ENCODE peak calls at places on chromosomes 16 and 17, in four cellular contexts. E is tibial nerve, T is HepG2, C is esophagus muscularis mucosa. R is an unnamed sample.
A peak's percentile ranks its signal among the peaks of the same experiment; 100 is the strongest.

GRCh38 chr17:50425001-50425681 is 877 bp upstream of the ACSF2 start:
- DNase-seq in E (no peak), T (no peak), C (no peak), R (no peak)

GRCh38 chr16:8155275-8155674 is 435.0 kb downstream of the TMEM114 start:
- DNase-seq in E (no peak), T (no peak), C (no peak), R (no peak)

GRCh38 chr17:9958586-9959281 is 53.7 kb upstream of the RCVRN start:
- DNase-seq in E (no peak), T (no peak), C (no peak), R (no peak)

GRCh38 chr16:87045462-87046216 is 271.6 kb downstream of the C16orf95 start:
- DNase-seq in E (no peak), T (no peak), C (no peak), R (no peak)

GRCh38 chr17:19538095-19539039 is 4.7 kb downstream of the SLC47A1 start:
- DNase-seq in E (no peak), T (peak; percentile 93), C (no peak), R (peak; percentile 38)

GRCh38 chr17:17783121-17783824 is 53.5 kb downstream of the SREBF1 start:
- DNase-seq in E (no peak), T (no peak), C (no peak), R (peak; percentile 60)

GRCh38 chr17:75244133-75244866 is 17.1 kb downstream of the GGA3 start:
- DNase-seq in E (no peak), T (no peak), C (no peak), R (peak; percentile 52)

GRCh38 chr17:80793421-80793820 is 198.2 kb upstream of the CHMP6 start:
- DNase-seq in E (no peak), T (no peak), C (no peak), R (no peak)

GRCh38 chr17:62859146-62859545 is 51.0 kb upstream of the MARCHF10 start:
- DNase-seq in E (no peak), T (no peak), C (no peak), R (no peak)

GRCh38 chr16:57265850-57266530 is 18.5 kb downstream of the PLLP start:
- DNase-seq in E (peak; percentile 37), T (no peak), C (no peak), R (peak; percentile 82)

GRCh38 chr16:73483076-73483791 is 435.3 kb upstream of the ZFHX3 start:
- DNase-seq in E (no peak), T (no peak), C (no peak), R (no peak)

GRCh38 chr16:70738083-70738977 is 52.5 kb upstream of the MTSS2 start:
- DNase-seq in E (no peak), T (peak; percentile 79), C (no peak), R (peak; percentile 56)

GRCh38 chr16:74521691-74522090 is 85.2 kb downstream of the GLG1 start:
- DNase-seq in E (no peak), T (no peak), C (no peak), R (no peak)

GRCh38 chr17:70159980-70160379 is 9.4 kb upstream of the KCNJ2 start:
- DNase-seq in E (no peak), T (no peak), C (no peak), R (no peak)

GRCh38 chr16:3731126-3731935 is 14.0 kb upstream of the TRAP1 start:
- DNase-seq in E (no peak), T (no peak), C (no peak), R (no peak)

GRCh38 chr17:45265823-45266222 is 3.9 kb upstream of the SPATA32 start:
- DNase-seq in E (no peak), T (no peak), C (no peak), R (peak; percentile 76)

GRCh38 chr16:8986111-8986510 is 22.4 kb upstream of the USP7 start:
- DNase-seq in E (no peak), T (no peak), C (no peak), R (peak; percentile 20)

GRCh38 chr16:70696368-70696767 is 10.5 kb upstream of the MTSS2 start:
- DNase-seq in E (no peak), T (no peak), C (no peak), R (no peak)

GRCh38 chr17:82175166-82175565 is 37.5 kb downstream of the CCDC57 start:
- DNase-seq in E (no peak), T (no peak), C (no peak), R (no peak)

GRCh38 chr17:81910840-81911276 is 341 bp downstream of the PCYT2 start:
- DNase-seq in E (no peak), T (no peak), C (no peak), R (peak; percentile 36)

GRCh38 chr16:58837950-58838349 is 103.8 kb upstream of the GOT2 start:
- DNase-seq in E (no peak), T (no peak), C (no peak), R (no peak)

GRCh38 chr17:35116845-35117244 is 2.8 kb downstream of the RAD51D start:
- DNase-seq in E (no peak), T (no peak), C (no peak), R (no peak)

GRCh38 chr16:57235128-57236092 is 9.6 kb upstream of the ARL2BP start:
- DNase-seq in E (no peak), T (peak; percentile 29), C (no peak), R (no peak)

GRCh38 chr17:20999044-20999573 is 43.7 kb downstream of the USP22 start:
- DNase-seq in E (no peak), T (no peak), C (no peak), R (no peak)

GRCh38 chr16:49663081-49664057 is 192.5 kb downstream of the ZNF423 start:
- DNase-seq in E (peak; percentile 28), T (no peak), C (no peak), R (peak; percentile 30)

GRCh38 chr17:35062284-35062683 is 1.2 kb downstream of the RFFL start:
- DNase-seq in E (no peak), T (no peak), C (no peak), R (no peak)

GRCh38 chr17:79109584-79109983 is 35.0 kb downstream of the ENGASE start:
- DNase-seq in E (no peak), T (no peak), C (no peak), R (no peak)

GRCh38 chr16:81487301-81487720 is 42.7 kb downstream of the CMIP start:
- DNase-seq in E (no peak), T (no peak), C (no peak), R (no peak)

GRCh38 chr17:35588196-35588920 is 1.2 kb downstream of the AP2B1 start:
- DNase-seq in E (no peak), T (no peak), C (no peak), R (no peak)

GRCh38 chr16:2008631-2009301 is 855 bp downstream of the ZNF598 start:
- DNase-seq in E (no peak), T (peak; percentile 65), C (no peak), R (no peak)

GRCh38 chr17:46978489-46979022 is 497 bp downstream of the RPRML start:
- DNase-seq in E (no peak), T (no peak), C (no peak), R (no peak)

GRCh38 chr16:87056083-87056482 is 261.1 kb downstream of the C16orf95 start:
- DNase-seq in E (no peak), T (no peak), C (no peak), R (no peak)

GRCh38 chr16:6122401-6122800 is 1024.8 kb upstream of the EEF2KMT start:
- DNase-seq in E (no peak), T (no peak), C (no peak), R (no peak)
- TF ChIP-seq EP300 in E (no peak), T (no peak), C (no peak), R (no peak)

GRCh38 chr16:31877876-31878642 is 4.5 kb downstream of the ZNF267 start:
- DNase-seq in E (no peak), T (no peak), C (no peak), R (no peak)
- TF ChIP-seq POLR2A in E (no peak), T (no peak), C (no peak), R (no peak)

GRCh38 chr16:25109643-25110042 is 1.9 kb upstream of the LCMT1 start:
- DNase-seq in E (no peak), T (peak; percentile 74), C (no peak), R (peak; percentile 81)

GRCh38 chr16:25107466-25107792 is 4.1 kb upstream of the LCMT1 start:
- DNase-seq in E (no peak), T (no peak), C (no peak), R (no peak)

GRCh38 chr16:25108054-25108453 is 3.5 kb upstream of the LCMT1 start:
- DNase-seq in E (no peak), T (peak; percentile 59), C (no peak), R (peak; percentile 17)

GRCh38 chr16:25110392-25110947 is 1.1 kb upstream of the LCMT1 start:
- DNase-seq in E (no peak), T (no peak), C (no peak), R (peak; percentile 24)

DNA sequence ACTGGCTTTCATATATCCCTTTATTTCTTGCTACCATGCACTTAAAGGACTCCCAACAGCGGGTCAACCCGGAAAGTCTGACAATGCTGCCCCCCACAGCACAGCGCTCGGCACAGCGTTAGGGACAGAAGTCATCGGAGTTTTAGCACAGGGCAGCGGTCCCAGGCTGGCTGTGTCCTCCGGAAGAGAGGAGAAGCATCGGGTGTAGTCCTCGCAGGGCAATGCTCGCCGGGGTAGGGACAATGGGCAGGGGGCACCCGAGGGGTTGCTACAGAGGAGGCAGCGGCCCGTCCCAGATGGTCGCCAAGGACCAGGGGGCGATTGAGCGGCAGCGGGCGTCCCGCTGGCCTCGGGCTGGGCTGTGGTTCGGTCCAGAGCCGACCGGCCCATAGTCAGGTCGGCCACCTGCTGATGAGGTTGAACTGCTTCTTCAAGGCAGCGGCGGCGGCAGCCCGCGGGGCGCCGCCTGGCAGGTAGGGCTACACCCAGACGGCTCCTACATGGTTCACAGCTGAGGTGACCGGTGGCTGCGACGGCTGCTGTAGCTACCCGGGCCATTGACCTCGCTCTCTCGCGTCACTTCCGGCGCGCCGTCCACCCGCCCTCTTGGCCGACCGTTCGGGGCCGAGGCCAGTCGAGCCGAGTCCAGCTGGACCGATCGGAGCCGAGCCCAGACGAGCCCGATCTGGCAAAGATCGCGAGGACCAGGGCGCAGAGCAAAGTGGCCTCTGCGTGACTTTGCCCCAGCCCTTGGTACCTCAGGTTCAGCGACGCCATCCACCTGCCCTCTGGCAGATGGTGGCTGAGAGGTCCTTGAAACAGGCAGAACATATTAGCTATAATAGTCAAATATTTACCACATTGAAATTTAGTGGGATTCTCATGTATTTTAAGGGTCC is 4.7 kb upstream of the LCMT1 start:
- DNase-seq in E (peak; percentile 88), T (peak; percentile 90), C (peak; percentile 99), R (peak; percentile 96)
- TF ChIP-seq EP300 in E (peak; percentile 89), T (no peak), C (no peak), R (no peak)

DNA sequence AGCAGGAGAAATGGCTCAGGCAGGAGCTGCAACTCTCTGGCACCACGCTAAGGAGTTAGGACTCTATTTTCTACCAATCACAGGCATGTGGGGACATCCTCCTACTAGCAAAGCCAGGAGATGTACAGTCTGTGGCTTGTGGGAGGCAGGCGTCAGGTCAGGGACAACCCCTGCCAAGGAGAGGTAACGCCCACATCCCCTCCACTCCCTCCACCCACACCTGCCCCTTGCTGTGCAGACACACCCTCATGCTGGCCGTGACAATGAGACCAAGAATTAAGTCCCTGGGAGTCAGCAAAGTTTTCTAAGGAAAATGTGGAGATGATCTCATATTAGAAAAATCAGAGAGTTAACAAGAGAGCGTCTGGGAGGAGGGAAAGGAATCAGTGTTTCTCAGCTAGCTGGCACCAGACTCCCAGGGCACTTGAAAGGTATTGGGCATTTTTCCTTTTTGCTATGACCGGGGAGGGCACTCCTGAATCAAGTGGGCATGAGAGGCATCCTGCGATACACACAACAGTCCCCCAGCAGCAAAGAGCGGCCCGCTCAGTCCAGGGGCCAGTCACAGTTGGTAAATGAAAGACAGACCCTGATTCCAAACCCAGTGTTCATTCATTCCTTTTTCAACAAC is 87.3 kb upstream of the RPL38 start:
- DNase-seq in E (no peak), T (no peak), C (no peak), R (no peak)
- TF ChIP-seq POLR2A in E (no peak), T (no peak), C (no peak), R (no peak)

R was measured in transverse colon.